ENCODE peak calls at places on chromosomes 11 and 22, in five cellular contexts. V is IMR-90, Y is H9, D is body of pancreas, W is HAP-1. J is an unnamed sample.

GRCh38 chr11:8059030-8059429 is 22.0 kb upstream of the TUB start:
- DNase-seq in V (no peak), Y (no peak), D (no peak), W (no peak), J (no peak)

GRCh38 chr11:17473071-17473744 is 3.4 kb downstream of the ABCC8 start:
- DNase-seq in V (peak; percentile 7), Y (peak; percentile 84), D (peak; percentile 44), W (peak; percentile 42), J (peak; percentile 65)

GRCh38 chr11:118635237-118635591 is 27.8 kb downstream of the PHLDB1 start:
- DNase-seq in V (no peak), Y (no peak), D (peak; percentile 53), W (no peak), J (peak; percentile 39)

GRCh38 chr11:13475091-13475490 is 12.1 kb upstream of the BTBD10 start:
- DNase-seq in V (no peak), Y (no peak), D (no peak), W (no peak), J (no peak)

GRCh38 chr11:34044664-34045485 is 6.7 kb upstream of the CAPRIN1 start:
- DNase-seq in V (peak; percentile 82), Y (peak; percentile 54), D (no peak), W (peak; percentile 37), J (peak; percentile 85)

GRCh38 chr11:70747889-70748288 is 349.6 kb downstream of the CTTN start:
- DNase-seq in V (no peak), Y (no peak), D (no peak), W (no peak), J (no peak)

GRCh38 chr22:33866521-33866920 is 53.8 kb downstream of the LARGE1 start:
- DNase-seq in V (no peak), Y (no peak), D (no peak), W (no peak), J (no peak)

GRCh38 chr22:19795617-19796008 is 35.0 kb downstream of the TBX1 start:
- DNase-seq in V (peak; percentile 34), Y (no peak), D (no peak), W (no peak), J (no peak)

GRCh38 chr22:46522743-46523300 is 14.6 kb downstream of the CELSR1 start:
- DNase-seq in V (no peak), Y (no peak), D (no peak), W (no peak), J (no peak)

GRCh38 chr11:119594639-119595249 is 134.3 kb downstream of the NECTIN1 start:
- DNase-seq in V (peak; percentile 87), Y (no peak), D (no peak), W (no peak), J (no peak)

GRCh38 chr22:21963790-21964211 is 11.2 kb upstream of the PPM1F start:
- DNase-seq in V (no peak), Y (no peak), D (no peak), W (no peak), J (no peak)

GRCh38 chr11:65915821-65916251 is 3.0 kb downstream of the C11orf68 start:
- DNase-seq in V (peak; percentile 99), Y (peak; percentile 71), D (peak; percentile 58), W (no peak), J (peak; percentile 96)

GRCh38 chr11:109138200-109138599 is 283.8 kb upstream of the C11orf87 start:
- DNase-seq in V (peak; percentile 11), Y (no peak), D (no peak), W (no peak), J (no peak)

GRCh38 chr11:106840993-106841392 is 177.3 kb downstream of the GUCY1A2 start:
- DNase-seq in V (no peak), Y (no peak), D (no peak), W (no peak), J (no peak)

GRCh38 chr11:93498099-93499040 is 44.8 kb downstream of the SMCO4 start:
- DNase-seq in V (peak; percentile 51), Y (peak; percentile 51), D (no peak), W (peak; percentile 24), J (peak; percentile 49)

GRCh38 chr11:69643646-69644045 is 2.7 kb downstream of the CCND1 start:
- DNase-seq in V (no peak), Y (no peak), D (no peak), W (no peak), J (no peak)

GRCh38 chr11:19951558-19952083 is 208.7 kb downstream of the DBX1 start:
- DNase-seq in V (peak; percentile 70), Y (no peak), D (no peak), W (peak; percentile 50), J (peak; percentile 66)

GRCh38 chr11:119701591-119702260 is 27.3 kb downstream of the NECTIN1 start:
- DNase-seq in V (no peak), Y (no peak), D (no peak), W (no peak), J (no peak)

DNA sequence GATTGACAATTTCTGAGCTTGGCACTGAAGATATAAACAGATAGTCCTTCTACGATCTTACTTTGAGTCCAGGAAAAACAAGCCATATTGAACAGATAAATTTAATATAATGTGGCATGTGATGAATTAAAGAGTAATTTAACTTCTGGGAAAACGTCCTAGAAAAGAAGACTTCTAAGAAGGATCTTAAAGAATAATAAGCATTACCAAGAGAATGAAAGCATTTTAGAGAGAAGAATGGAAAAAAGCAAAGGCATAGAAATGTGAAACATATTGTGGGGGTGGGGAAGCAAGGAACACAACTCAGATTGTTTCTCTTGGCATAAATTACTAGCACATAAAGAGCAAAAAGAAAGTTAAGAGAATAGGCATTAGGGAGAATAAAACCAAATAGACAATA is 5.4 kb downstream of the DDIAS start:
- DNase-seq in V (no peak), Y (no peak), D (no peak), W (peak; percentile 85), J (no peak)
- H3K4me1 ChIP-seq in V (no peaks in the 10 kb centered on the region), Y (peaks cover 2% of the 10 kb centered on the region), D (peaks cover 2% of the 10 kb centered on the region), W (peaks cover 42% of the 10 kb centered on the region), J (no peaks in the 10 kb centered on the region)

GRCh38 chr22:45240810-45241631 is at the start of gene KIAA0930:
- DNase-seq in V (peak; percentile 68), Y (peak; percentile 90), D (peak; percentile 76), W (peak; percentile 53), J (peak; percentile 85)
- H3K4me1 ChIP-seq in V (peaks cover 5% of the 10 kb centered on the region), Y (no peaks in the 10 kb centered on the region), D (peaks cover 58% of the 10 kb centered on the region), W (peaks cover 11% of the 10 kb centered on the region), J (peaks cover 5% of the 10 kb centered on the region)

DNA sequence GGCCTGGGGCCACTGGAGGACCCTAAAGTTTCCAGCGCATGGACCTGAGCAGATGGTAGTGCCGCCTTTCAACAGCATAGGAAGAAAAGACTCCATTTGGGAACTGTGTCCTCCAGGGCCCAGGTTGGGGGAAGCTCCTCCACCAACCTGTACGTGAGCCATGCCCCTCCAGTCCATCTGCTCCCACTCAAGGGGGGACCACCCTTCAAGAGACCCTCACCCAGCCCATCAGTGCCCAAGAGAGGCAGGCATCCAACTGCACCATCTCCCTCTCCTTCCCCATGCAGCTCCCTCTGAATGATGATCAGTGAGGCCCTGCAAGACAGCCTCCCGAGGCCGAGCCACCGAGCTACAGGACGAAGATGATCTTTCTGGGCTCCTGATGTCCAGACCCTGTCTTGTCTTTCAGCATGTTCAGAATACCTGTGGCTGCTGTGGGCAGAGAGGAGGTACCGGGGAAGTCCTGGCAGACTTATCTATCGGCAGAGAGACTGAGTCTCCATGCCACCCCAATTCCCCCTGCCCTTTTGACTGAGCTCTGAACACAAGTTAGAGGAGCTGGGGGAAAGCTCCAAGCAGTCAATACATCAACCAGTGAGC is 25.0 kb upstream of the JAM3 start:
- DNase-seq in V (no peak), Y (no peak), D (no peak), W (no peak), J (no peak)
- H3K4me1 ChIP-seq in V (peaks cover 20% of the 10 kb centered on the region), Y (no peaks in the 10 kb centered on the region), D (no peaks in the 10 kb centered on the region), W (peaks cover 7% of the 10 kb centered on the region), J (peaks cover 31% of the 10 kb centered on the region)

DNA sequence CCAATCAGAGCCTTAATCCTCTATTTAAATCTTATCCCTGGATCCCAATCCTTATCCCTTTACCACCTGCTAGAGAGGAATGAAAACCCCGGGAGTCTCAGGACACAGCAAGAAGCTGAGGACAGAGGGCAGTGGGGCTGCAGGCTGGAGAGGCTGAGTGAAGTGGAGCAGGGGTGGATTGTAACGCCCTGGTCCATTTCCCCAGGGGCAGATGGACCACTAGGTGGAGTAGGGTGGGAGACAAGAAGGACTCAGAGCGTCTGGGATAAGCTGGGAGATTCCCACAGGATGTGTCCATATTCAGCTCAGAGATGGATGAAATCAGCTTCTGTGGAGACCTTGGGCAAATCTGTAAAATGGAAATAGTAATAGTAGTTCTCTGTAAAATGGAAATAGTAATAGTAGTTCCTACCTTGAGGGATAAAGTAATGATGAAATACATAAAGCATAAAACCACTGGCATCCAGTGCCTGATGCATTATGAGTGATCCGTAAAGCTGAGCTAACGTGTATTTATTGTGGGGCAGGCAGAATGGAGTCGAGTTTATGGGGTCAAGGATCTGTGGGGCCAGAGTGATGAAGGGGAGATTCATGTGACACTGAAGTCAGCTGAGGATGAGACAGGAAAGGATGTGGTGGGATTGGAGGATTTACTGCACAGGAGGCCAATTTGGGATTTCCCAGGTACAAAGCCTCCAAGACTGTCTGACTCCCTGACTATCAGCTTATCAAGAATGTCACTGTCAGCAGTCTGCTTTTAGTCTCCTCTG is 1.9 kb upstream of the ROBO4 start:
- DNase-seq in V (no peak), Y (peak; percentile 48), D (no peak), W (no peak), J (no peak)
- H3K4me1 ChIP-seq in V (peaks cover 39% of the 10 kb centered on the region), Y (peaks cover 4% of the 10 kb centered on the region), D (no peaks in the 10 kb centered on the region), W (no peaks in the 10 kb centered on the region), J (no peaks in the 10 kb centered on the region)

DNA sequence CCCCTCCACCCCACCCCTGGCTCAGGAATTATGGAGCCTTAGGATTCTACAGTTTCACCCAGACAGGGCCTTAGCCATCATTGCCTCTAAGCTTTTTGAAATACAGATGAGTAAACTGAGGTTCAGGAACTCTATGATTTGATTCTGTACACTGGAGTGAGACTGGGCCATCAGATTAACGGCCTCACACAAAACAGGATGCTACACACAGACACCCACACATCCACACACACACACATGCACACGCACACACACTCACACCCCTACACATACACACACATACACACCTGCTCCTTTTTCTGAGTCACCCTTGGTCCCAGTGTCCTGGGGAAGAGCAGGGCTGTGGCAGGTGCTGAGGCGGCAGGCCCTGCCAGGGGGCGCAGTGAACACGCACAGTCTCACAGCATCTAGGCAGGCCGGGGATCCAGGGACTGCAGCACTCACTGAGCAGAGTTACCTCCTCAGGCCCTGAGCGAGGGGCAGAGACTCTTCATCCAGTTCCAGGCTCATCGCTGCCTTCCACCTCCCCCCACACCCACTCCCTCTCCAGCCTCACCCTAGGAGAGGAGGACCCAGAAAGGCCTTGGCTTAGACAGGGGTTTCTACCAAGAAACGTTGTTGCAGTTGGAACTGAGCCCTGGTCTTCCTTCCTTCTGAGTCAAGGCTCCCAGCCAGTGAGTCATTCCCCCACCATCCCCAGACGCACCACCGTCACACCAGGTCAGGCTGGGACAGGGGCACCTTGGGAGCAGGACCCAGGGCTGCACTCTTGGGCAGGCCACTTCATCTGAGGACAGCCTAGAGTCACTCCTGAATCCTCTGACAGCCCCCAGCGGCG is 89.8 kb upstream of the PARVA start:
- DNase-seq in V (peak; percentile 99), Y (peak; percentile 89), D (no peak), W (peak; percentile 38), J (peak; percentile 80)
- H3K4me1 ChIP-seq in V (peaks cover 36% of the 10 kb centered on the region), Y (no peaks in the 10 kb centered on the region), D (no peaks in the 10 kb centered on the region), W (peaks cover 11% of the 10 kb centered on the region), J (no peaks in the 10 kb centered on the region)

DNA sequence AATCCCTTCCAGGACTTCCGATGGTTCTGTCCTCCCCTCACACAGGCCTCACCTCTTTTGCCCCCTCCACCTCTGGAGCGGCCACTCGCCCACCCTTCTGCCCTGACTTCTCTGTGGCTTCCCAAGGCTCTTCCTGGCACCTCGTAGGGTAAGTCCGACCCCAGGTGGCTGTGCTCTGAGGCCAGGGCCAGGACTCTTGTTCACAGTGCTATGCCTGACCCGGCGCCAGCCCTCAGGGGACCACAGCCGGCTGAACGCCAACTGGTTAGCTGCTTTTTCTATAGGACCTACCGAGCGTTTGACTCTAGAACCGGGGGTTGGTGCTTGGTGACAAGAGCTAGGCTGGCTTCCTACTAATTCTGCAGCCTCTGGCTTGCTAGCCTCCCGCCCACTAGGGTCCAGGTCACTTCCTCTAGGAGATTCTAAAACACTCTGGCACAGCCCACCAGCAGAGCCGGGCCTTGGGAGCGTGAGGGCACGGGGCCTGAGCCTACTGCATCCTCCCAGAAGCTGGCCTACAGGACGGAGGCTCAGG is 28.4 kb upstream of the KCNQ1OT1 start:
- DNase-seq in V (no peak), Y (no peak), D (no peak), W (no peak), J (no peak)
- H3K4me1 ChIP-seq in V (peaks cover 3% of the 10 kb centered on the region), Y (no peaks in the 10 kb centered on the region), D (peaks cover 67% of the 10 kb centered on the region), W (no peaks in the 10 kb centered on the region), J (peaks cover 14% of the 10 kb centered on the region)